ENCODE peak calls at places on chromosomes 4 and X, in five cellular contexts. N is stimulated activated CD8-positive, alpha-beta memory T cell treated with anti-CD3 and anti-CD28 coated beads, Interleukin-15, amount 100 ng/mL, for 24 hours; C is WERI-Rb-1; T is activated CD8-positive, alpha-beta memory T cell treated with anti-CD3 and anti-CD28 coated beads, Interleukin-2, amount 50 U/mL, for 48 hours; I is stimulated activated CD4-positive, alpha-beta T cell treated with anti-CD3 and anti-CD28 coated beads, TNF-alpha, amount 100 ng/mL, for 24 hours. Z is an unnamed sample.

GRCh38 chrX:57607295-57608187 is 15.7 kb downstream of the ZXDB start:
- DNase-seq in N (no peak), C (peak), T (no peak), I (no peak), Z (no peak)

GRCh38 chr4:183190900-183191527 is 92.0 kb downstream of the WWC2 start:
- DNase-seq in N (no peak), C (no peak), T (no peak), I (no peak), Z (no peak)

GRCh38 chr4:114729339-114729738 is 130.7 kb downstream of the UGT8 start:
- DNase-seq in N (no peak), C (no peak), T (no peak), I (no peak), Z (no peak)

GRCh38 chr4:154984616-154985015 is 203.5 kb downstream of the RBM46 start:
- DNase-seq in N (no peak), C (no peak), T (no peak), I (no peak), Z (no peak)

GRCh38 chr4:110733901-110734300 is 111.0 kb upstream of the PITX2 start:
- DNase-seq in N (no peak), C (no peak), T (no peak), I (no peak), Z (no peak)

GRCh38 chr4:117421706-117422105 is 336.3 kb upstream of the TRAM1L1 start:
- DNase-seq in N (no peak), C (no peak), T (no peak), I (no peak), Z (no peak)

GRCh38 chrX:133531012-133531411 is 115.7 kb upstream of the GPC4 start:
- DNase-seq in N (no peak), C (no peak), T (no peak), I (no peak), Z (no peak)

GRCh38 chr4:105472871-105473339 is 957 bp downstream of the PPA2 start:
- DNase-seq in N (no peak), C (no peak), T (no peak), I (no peak), Z (no peak)

Z was measured in iPS-NIHi11.